ENCODE peak calls at places on chromosomes 7 and 10, in four cellular contexts. V is nephron progenitor cell; N is T-helper 1 cell; O is stimulated activated CD4-positive, alpha-beta T cell treated with anti-CD3 and anti-CD28 coated beads, Interleukin-1b, Interleukin-23, amount 100 ng/mL, for 48 hours. Q is an unnamed sample.

GRCh38 chr7:48337012-48337621 is 165.9 kb downstream of the ABCA13 start:
- DNase-seq in V (peak), N (no peak), O (no peak), Q (no peak)

GRCh38 chr7:56479748-56480147 is 363.5 kb upstream of the NUPR2 start:
- DNase-seq in V (no peak), N (no peak), O (no peak), Q (no peak)

GRCh38 chr7:17968791-17969715 is 28.8 kb upstream of the SNX13 start:
- DNase-seq in V (no peak), N (no peak), O (no peak), Q (no peak)

GRCh38 chr10:501596-501995 is 187.9 kb downstream of the DIP2C start:
- DNase-seq in V (no peak), N (no peak), O (no peak), Q (no peak)

GRCh38 chr10:25614652-25615051 is 319.4 kb upstream of the MYO3A start:
- DNase-seq in V (no peak), N (no peak), O (no peak), Q (no peak)

GRCh38 chr7:130896051-130896881 is 162.3 kb upstream of the KLF14 start:
- DNase-seq in V (no peak), N (no peak), O (no peak), Q (no peak)

GRCh38 chr10:101145145-101145544 is 14.0 kb downstream of the TLX1 start:
- DNase-seq in V (no peak), N (no peak), O (no peak), Q (no peak)

GRCh38 chr10:130479146-130479545 is 343.0 kb downstream of the GLRX3 start:
- DNase-seq in V (no peak), N (no peak), O (no peak), Q (no peak)

GRCh38 chr10:109889867-109890266 is 33.4 kb downstream of the XPNPEP1 start:
- DNase-seq in V (no peak), N (no peak), O (no peak), Q (no peak)

GRCh38 chr10:7260412-7260900 is 150.4 kb downstream of the SFMBT2 start:
- DNase-seq in V (peak), N (no peak), O (no peak), Q (no peak)

GRCh38 chr10:12849351-12850181 is 151.9 kb downstream of the CCDC3 start:
- DNase-seq in V (peak), N (no peak), O (no peak), Q (no peak)

GRCh38 chr10:58952747-58953466 is 223.5 kb upstream of the PHYHIPL start:
- DNase-seq in V (peak), N (no peak), O (no peak), Q (no peak)

GRCh38 chr10:34966440-34966839 is 123.7 kb downstream of the CUL2 start:
- DNase-seq in V (no peak), N (no peak), O (no peak), Q (no peak)

GRCh38 chr7:74482629-74483401 is 29.1 kb downstream of the GTF2IRD1 start:
- DNase-seq in V (no peak), N (no peak), O (no peak), Q (no peak)

GRCh38 chr7:39248693-39249090 is 271.0 kb downstream of the POU6F2 start:
- DNase-seq in V (no peak), N (no peak), O (no peak), Q (no peak)

GRCh38 chr10:68348265-68348741 is 15.6 kb upstream of the PBLD start:
- DNase-seq in V (peak), N (no peak), O (peak), Q (peak)

GRCh38 chr7:67918158-67918557 is 921.5 kb downstream of the TYW1 start:
- DNase-seq in V (no peak), N (no peak), O (no peak), Q (no peak)

GRCh38 chr10:58023341-58024073 is 244.2 kb downstream of the IPMK start:
- DNase-seq in V (no peak), N (no peak), O (no peak), Q (no peak)

GRCh38 chr7:142383826-142384507 is 126.1 kb upstream of the PRSS58 start:
- DNase-seq in V (no peak), N (no peak), O (peak), Q (no peak)

GRCh38 chr10:130027716-130028464 is 63.8 kb upstream of the EBF3 start:
- DNase-seq in V (no peak), N (no peak), O (no peak), Q (no peak)

GRCh38 chr10:99869581-99869980 is 87.1 kb downstream of the ABCC2 start:
- DNase-seq in V (no peak), N (no peak), O (no peak), Q (no peak)

GRCh38 chr7:92496876-92497275 is 19.1 kb upstream of the ERVW-1 start:
- DNase-seq in V (no peak), N (no peak), O (no peak), Q (no peak)

GRCh38 chr10:30529373-30529998 is 95.5 kb downstream of the MAP3K8 start:
- DNase-seq in V (no peak), N (peak), O (peak), Q (peak)

GRCh38 chr7:79820387-79820786 is 314.2 kb upstream of the GNAI1 start:
- DNase-seq in V (peak), N (no peak), O (no peak), Q (no peak)

GRCh38 chr7:128728608-128729007 is 10.6 kb upstream of the CALU start:
- DNase-seq in V (no peak), N (no peak), O (no peak), Q (no peak)

GRCh38 chr10:73601486-73601921 is 10.4 kb upstream of the USP54 start:
- DNase-seq in V (no peak), N (no peak), O (no peak), Q (no peak)

GRCh38 chr7:82154728-82155127 is 288.8 kb downstream of the CACNA2D1 start:
- DNase-seq in V (no peak), N (no peak), O (no peak), Q (no peak)

GRCh38 chr7:72445075-72445474 is 32.9 kb upstream of the CALN1 start:
- DNase-seq in V (no peak), N (no peak), O (no peak), Q (no peak)

GRCh38 chr7:82534687-82535086 is 91.1 kb upstream of the CACNA2D1 start:
- DNase-seq in V (no peak), N (no peak), O (no peak), Q (no peak)

GRCh38 chr7:106926892-106927291 is 61.8 kb downstream of the PIK3CG start:
- DNase-seq in V (no peak), N (no peak), O (no peak), Q (no peak)

GRCh38 chr10:26741368-26741767 is 43.9 kb downstream of the PDSS1 start:
- DNase-seq in V (no peak), N (no peak), O (no peak), Q (no peak)

GRCh38 chr7:50779427-50779826 is 3.3 kb downstream of the GRB10 start:
- DNase-seq in V (no peak), N (no peak), O (no peak), Q (no peak)

GRCh38 chr7:29398011-29398410 is 165.6 kb upstream of the PRR15 start:
- DNase-seq in V (no peak), N (no peak), O (no peak), Q (no peak)